ENCODE peak calls at places on chromosomes 3 and 15, in four cellular contexts. V, I, Y and O are unnamed samples. For H3K4me1, the result is how much of the 10 kb centered on the place peaks cover.

GRCh38 chr3:46990573-46991374 is 11.3 kb downstream of the NBEAL2 start:
- DNase-seq in V (no peak), I (no peak), Y (peak), O (no peak)

GRCh38 chr3:32276279-32276841 is 37.9 kb downstream of the CMTM8 start:
- DNase-seq in V (no peak), I (no peak), Y (no peak), O (no peak)

GRCh38 chr3:169931747-169932520 is 20.6 kb downstream of the SAMD7 start:
- DNase-seq in V (no peak), I (no peak), Y (no peak), O (no peak)

GRCh38 chr3:127542441-127542952 is 48.0 kb downstream of the TPRA1 start:
- DNase-seq in V (no peak), I (peak), Y (no peak), O (peak)

GRCh38 chr15:39149636-39150035 is 431.2 kb upstream of the THBS1 start:
- DNase-seq in V (no peak), I (no peak), Y (no peak), O (no peak)

GRCh38 chr3:13019243-13019701 is 54.0 kb downstream of the IQSEC1 start:
- DNase-seq in V (peak), I (no peak), Y (peak), O (no peak)

GRCh38 chr3:39378092-39378491 is 5.1 kb upstream of the SLC25A38 start:
- DNase-seq in V (peak), I (peak), Y (no peak), O (peak)

GRCh38 chr3:142962520-142963265 is 781 bp downstream of the PAQR9 start:
- DNase-seq in V (no peak), I (no peak), Y (no peak), O (no peak)

GRCh38 chr15:100918690-100919480 is at the start of gene LRRK1:
- DNase-seq in V (peak), I (no peak), Y (no peak), O (peak)

GRCh38 chr3:37287776-37288175 is 113.4 kb upstream of the LRRFIP2 start:
- DNase-seq in V (peak), I (no peak), Y (no peak), O (no peak)

GRCh38 chr15:71444866-71445590 is 329.8 kb downstream of the THSD4 start:
- DNase-seq in V (peak), I (no peak), Y (no peak), O (no peak)

GRCh38 chr15:71448688-71449114 is 333.4 kb downstream of the THSD4 start:
- DNase-seq in V (peak), I (peak), Y (peak), O (no peak)

GRCh38 chr15:71449363-71449762 is 334.1 kb downstream of the THSD4 start:
- DNase-seq in V (no peak), I (no peak), Y (no peak), O (no peak)

GRCh38 chr15:71449956-71450355 is 334.7 kb downstream of the THSD4 start:
- DNase-seq in V (no peak), I (no peak), Y (no peak), O (no peak)

DNA sequence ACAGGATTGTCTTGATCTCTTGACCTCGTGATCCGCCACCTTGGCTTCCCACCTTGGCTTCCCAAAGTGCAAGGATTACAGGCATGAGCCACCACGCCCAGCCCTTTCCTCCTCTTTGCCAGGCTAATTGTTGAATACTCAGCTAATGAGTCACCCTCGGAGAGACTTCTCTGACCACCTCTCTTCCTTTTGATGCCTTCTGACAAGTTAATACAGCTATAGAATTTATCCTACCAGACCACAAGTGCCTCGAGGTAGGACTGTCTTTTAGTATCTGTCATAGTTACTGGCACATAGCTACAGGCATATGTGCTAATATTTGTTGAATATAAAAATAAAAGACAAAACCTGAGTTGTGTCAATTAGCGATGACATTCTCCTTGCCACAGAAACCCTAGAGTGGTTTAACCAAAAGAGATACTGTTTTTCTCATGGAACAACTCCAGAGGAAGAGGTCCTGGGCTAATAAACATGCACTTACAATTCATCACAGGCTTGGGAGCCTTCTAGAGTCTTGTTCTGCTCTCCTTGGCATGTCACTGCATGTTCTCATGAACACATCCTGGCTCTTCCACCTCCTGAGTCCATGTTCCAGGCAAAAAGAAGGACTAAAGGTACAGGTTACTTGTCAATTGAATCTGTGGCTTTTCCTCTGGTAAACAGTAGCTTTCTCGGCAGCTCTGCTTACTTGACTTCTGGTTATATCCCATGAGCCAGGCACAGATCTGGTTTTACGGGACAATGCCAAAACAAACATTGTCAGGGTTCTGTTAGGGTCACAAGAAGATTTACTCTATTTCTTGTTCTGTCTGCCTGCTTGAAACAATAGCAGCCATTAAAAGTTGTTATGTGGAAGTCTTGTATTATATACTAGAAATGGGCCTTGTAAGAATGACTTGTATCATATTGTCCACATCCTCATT is 332.3 kb downstream of the THSD4 start:
- DNase-seq in V (peak), I (peak), Y (no peak), O (no peak)
- H3K27ac ChIP-seq in V (no peak), I (peak), Y (no peak), O (no peak)

DNA sequence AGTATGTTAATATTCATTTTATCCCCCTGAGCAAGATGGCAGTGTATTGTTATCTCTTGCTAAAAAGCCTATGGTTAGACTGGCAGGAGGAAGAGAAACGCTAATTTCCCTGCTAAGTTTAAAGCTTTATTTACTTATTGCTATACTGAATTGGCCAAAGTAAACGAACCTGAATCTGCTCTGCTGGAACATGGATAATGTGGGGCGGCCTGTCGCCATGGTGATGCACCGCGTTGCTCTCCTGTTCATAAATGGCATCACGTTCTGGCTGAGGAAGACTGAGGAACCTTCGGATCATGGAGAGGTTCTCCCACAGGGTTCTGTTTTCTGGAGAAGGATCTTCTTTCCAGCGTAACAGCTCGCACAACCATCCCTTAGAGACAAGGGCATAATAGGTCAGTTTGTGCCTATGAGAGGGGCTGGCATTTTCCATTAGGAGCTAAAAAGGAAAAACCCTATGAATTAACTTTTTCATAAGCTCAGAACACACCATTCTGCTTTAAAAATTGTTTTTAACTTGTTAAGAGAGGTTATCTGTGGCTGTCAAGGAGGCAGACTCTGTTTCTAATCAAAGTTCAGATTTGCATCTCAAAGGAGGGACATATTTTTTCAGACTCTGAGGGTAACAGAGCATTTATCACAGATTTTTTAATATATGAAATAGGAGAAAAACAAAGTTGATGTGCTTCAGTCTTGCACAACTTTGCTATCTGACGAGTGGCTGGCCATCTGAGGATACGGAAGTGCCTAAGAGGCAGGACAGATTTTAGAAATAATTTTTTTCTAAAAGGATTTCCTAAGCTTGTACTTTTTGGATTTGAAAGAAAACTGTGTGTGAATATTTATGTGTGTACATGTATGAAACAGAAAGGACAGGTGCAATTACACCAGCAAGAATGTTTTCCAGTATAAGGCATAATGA is 73.1 kb downstream of the SATB1 start:
- DNase-seq in V (no peak), I (peak), Y (no peak), O (no peak)
- H3K4me1 ChIP-seq in V (under half), I (under half), Y (under half), O (under half)

GRCh38 chr15:67880651-67881182 is 40.9 kb upstream of the RNU6-1 start:
- DNase-seq in V (peak), I (peak), Y (no peak), O (no peak)
- H3K27ac ChIP-seq in V (no peak), I (no peak), Y (no peak), O (no peak)

GRCh38 chr3:184448321-184449160 is 68.7 kb downstream of the CHRD start:
- DNase-seq in V (peak), I (peak), Y (no peak), O (no peak)
- H3K4me1 ChIP-seq in V (under half), I (under half), Y (under half), O (under half)

GRCh38 chr3:187767266-187768032 is 22.2 kb upstream of the BCL6 start:
- DNase-seq in V (peak), I (no peak), Y (no peak), O (no peak)

GRCh38 chr3:187762792-187763191 is 17.5 kb upstream of the BCL6 start:
- DNase-seq in V (no peak), I (no peak), Y (no peak), O (no peak)

GRCh38 chr3:187765342-187765741 is 20.1 kb upstream of the BCL6 start:
- DNase-seq in V (peak), I (no peak), Y (no peak), O (no peak)

GRCh38 chr3:187759601-187760000 is 14.3 kb upstream of the BCL6 start:
- DNase-seq in V (peak), I (no peak), Y (no peak), O (no peak)

GRCh38 chr3:187763850-187764648 is 18.8 kb upstream of the BCL6 start:
- DNase-seq in V (no peak), I (no peak), Y (no peak), O (no peak)
- H3K27ac ChIP-seq in V (no peak), I (no peak), Y (no peak), O (no peak)